ENCODE peak calls at places on chromosomes 5 and 9, in six cellular contexts. Z, J, W, U, N and B are unnamed samples.

GRCh38 chr5:145295236-145295635 is 539.9 kb downstream of the PRELID2 start:
- DNase-seq in W (no peak), J (no peak), N (no peak), Z (no peak), U (no peak), B (no peak)

GRCh38 chr5:122532035-122532434 is 220.0 kb downstream of the SNCAIP start:
- DNase-seq in J (no peak), U (no peak), W (no peak), Z (peak; percentile 12), N (no peak), B (no peak)

GRCh38 chr9:38259519-38260218 is 132.8 kb upstream of the ALDH1B1 start:
- DNase-seq in N (no peak), U (no peak), J (no peak), W (peak; percentile 25), Z (no peak), B (no peak)

GRCh38 chr5:126454081-126454480 is 30.9 kb downstream of the GRAMD2B start:
- DNase-seq in U (no peak), J (no peak), Z (no peak), N (no peak), W (no peak), B (no peak)

GRCh38 chr5:157172408-157172807 is 6.3 kb upstream of the GARIN3 start:
- DNase-seq in J (peak; percentile 64), N (peak; percentile 82), U (peak; percentile 92), W (no peak), Z (no peak), B (peak; percentile 27)

GRCh38 chr9:81737871-81738507 is 48.6 kb upstream of the TLE1 start:
- DNase-seq in W (no peak), J (no peak), Z (no peak), U (peak; percentile 16), N (no peak), B (no peak)

GRCh38 chr9:127555830-127556820 is 56.0 kb upstream of the STXBP1 start:
- DNase-seq in J (peak; percentile 20), Z (no peak), U (peak; percentile 21), W (peak; percentile 95), N (no peak), B (peak; percentile 35)

GRCh38 chr9:89667730-89668129 is 62.9 kb downstream of the GADD45G start:
- DNase-seq in N (no peak), U (no peak), W (no peak), J (no peak), Z (no peak), B (no peak)

GRCh38 chr5:141855265-141856029 is 22.8 kb downstream of the PCDH1 start:
- DNase-seq in Z (no peak), U (no peak), N (no peak), J (no peak), W (no peak), B (no peak)

GRCh38 chr5:72847989-72848473 is 31.6 kb downstream of the TNPO1 start:
- DNase-seq in U (peak; percentile 92), Z (peak; percentile 91), J (peak; percentile 69), N (peak; percentile 79), W (peak; percentile 97), B (peak; percentile 88)

GRCh38 chr9:75962186-75963036 is 71.9 kb downstream of the PCSK5 start:
- DNase-seq in J (no peak), N (no peak), W (peak; percentile 85), U (no peak), Z (no peak), B (no peak)

GRCh38 chr9:72292874-72293607 is 72.0 kb downstream of the ZFAND5 start:
- DNase-seq in Z (no peak), W (no peak), U (peak; percentile 31), J (no peak), N (no peak), B (no peak)

GRCh38 chr5:34626036-34626435 is 30.1 kb upstream of the RAI14 start:
- DNase-seq in W (no peak), N (no peak), Z (no peak), U (no peak), J (no peak), B (no peak)

GRCh38 chr5:127564002-127564769 is 46.7 kb downstream of the PRRC1 start:
- DNase-seq in J (peak; percentile 43), N (peak; percentile 42), U (peak; percentile 79), W (no peak), Z (peak; percentile 80), B (no peak)

GRCh38 chr5:58279259-58279658 is 180.6 kb downstream of the PLK2 start:
- DNase-seq in W (no peak), N (no peak), Z (no peak), U (no peak), J (no peak), B (no peak)

GRCh38 chr5:142610176-142611001 is 75.5 kb downstream of the FGF1 start:
- DNase-seq in Z (no peak), J (no peak), W (peak; percentile 68), U (no peak), N (no peak), B (no peak)

GRCh38 chr5:44002381-44002901 is 386.8 kb downstream of the FGF10 start:
- DNase-seq in N (no peak), W (no peak), J (no peak), Z (no peak), U (no peak), B (no peak)

GRCh38 chr9:93612796-93613154 is 36.4 kb downstream of the PHF2 start:
- DNase-seq in W (peak; percentile 46), Z (no peak), N (peak; percentile 53), J (no peak), U (peak; percentile 46), B (no peak)

GRCh38 chr9:114098660-114099522 is at the start of gene KIF12:
- DNase-seq in N (no peak), U (no peak), W (peak; percentile 86), Z (peak; percentile 89), J (no peak), B (no peak)

GRCh38 chr9:133585481-133586367 is 23.5 kb downstream of the FAM163B start:
- DNase-seq in W (no peak), N (no peak), U (no peak), Z (peak; percentile 37), J (no peak), B (no peak)

GRCh38 chr5:32210151-32210550 is 36.0 kb upstream of the GOLPH3 start:
- DNase-seq in J (no peak), U (peak; percentile 14), N (no peak), Z (no peak), W (no peak), B (no peak)

GRCh38 chr9:134381671-134382505 is 55.6 kb downstream of the RXRA start:
- DNase-seq in Z (no peak), W (no peak), N (peak; percentile 67), J (peak; percentile 53), U (peak; percentile 62), B (peak; percentile 69)

GRCh38 chr5:7878381-7878873 is 9.5 kb downstream of the MTRR start:
- DNase-seq in W (no peak), U (peak; percentile 73), N (peak; percentile 65), J (no peak), Z (no peak), B (no peak)

GRCh38 chr5:14190194-14191164 is 47.3 kb downstream of the TRIO start:
- DNase-seq in J (no peak), W (no peak), N (no peak), U (no peak), Z (no peak), B (no peak)

GRCh38 chr5:62001640-62002039 is 304.4 kb upstream of the KIF2A start:
- DNase-seq in N (no peak), Z (no peak), U (no peak), W (no peak), J (no peak), B (no peak)

GRCh38 chr5:65102826-65103673 is 334.3 kb downstream of the CWC27 start:
- DNase-seq in J (peak; percentile 12), N (peak; percentile 79), U (peak; percentile 81), Z (peak; percentile 21), W (peak; percentile 88), B (peak; percentile 49)
- TF ChIP-seq CTCF in J (peak; percentile 17), N (peak; percentile 30), U (peak; percentile 17), Z (no peak), W (no peak), B (no peak)

DNA sequence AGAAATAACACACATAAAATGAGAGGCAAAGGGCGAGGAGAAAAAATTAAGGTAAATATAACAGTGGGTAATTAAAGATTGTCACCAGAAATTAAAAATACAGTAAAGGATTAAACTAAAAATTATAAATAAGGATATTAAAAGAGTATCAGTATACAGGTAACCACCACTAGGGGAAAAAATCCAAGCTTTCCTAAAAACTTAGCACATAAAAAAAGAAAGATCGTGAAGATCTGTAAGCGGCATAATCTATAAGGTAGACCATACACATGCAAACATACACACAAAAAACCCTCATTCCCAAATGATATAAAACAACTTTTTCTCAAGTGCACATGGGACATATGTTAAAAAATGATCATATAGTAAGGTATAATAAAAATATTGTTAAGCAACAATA is 577.3 kb upstream of the NUDT12 start:
- DNase-seq in W (no peak), N (no peak), U (no peak), J (no peak), Z (no peak), B (no peak)
- TF ChIP-seq CTCF in W (no peak), N (no peak), U (no peak), J (no peak), Z (no peak), B (no peak)

GRCh38 chr9:27835746-27836145 is 262.5 kb upstream of the C9orf72 start:
- DNase-seq in N (no peak), J (no peak), U (no peak), Z (no peak), W (no peak), B (no peak)
- TF ChIP-seq CTCF in N (no peak), J (no peak), U (no peak), Z (no peak), W (no peak), B (no peak)

GRCh38 chr5:151683444-151683843 is 3.3 kb downstream of the SPARC start:
- DNase-seq in J (no peak), Z (no peak), W (no peak), N (no peak), U (no peak), B (no peak)

GRCh38 chr5:151683936-151684586 is 2.7 kb downstream of the SPARC start:
- DNase-seq in W (no peak), U (no peak), Z (no peak), N (no peak), J (no peak), B (no peak)

GRCh38 chr5:151682751-151683331 is 3.9 kb downstream of the SPARC start:
- DNase-seq in U (no peak), N (no peak), W (no peak), Z (no peak), J (no peak), B (no peak)

GRCh38 chr5:151685749-151686672 is 704 bp downstream of the SPARC start:
- DNase-seq in Z (peak; percentile 56), J (no peak), U (no peak), W (peak; percentile 80), N (no peak), B (no peak)

GRCh38 chr5:151684690-151685361 is 1.9 kb downstream of the SPARC start:
- DNase-seq in U (no peak), Z (peak; percentile 72), J (no peak), N (no peak), W (peak; percentile 90), B (no peak)
- TF ChIP-seq CTCF in U (peak; percentile 38), Z (peak; percentile 33), J (no peak), N (no peak), W (no peak), B (no peak)